ENCODE peak calls at places on chromosome 19, in seven cellular contexts. B, X, J, Y, H, Q and Z are unnamed samples.

GRCh38 chr19:47719047-47719885 is 6.0 kb downstream of the EHD2 start:
- DNase-seq in B (no peak), X (no peak), J (peak), Y (peak), H (no peak), Q (no peak), Z (no peak)

GRCh38 chr19:28429356-28429755 is 783.6 kb downstream of the UQCRFS1 start:
- DNase-seq in B (no peak), X (no peak), J (no peak), Y (no peak), H (no peak), Q (no peak), Z (no peak)

GRCh38 chr19:5585461-5586299 is 17.9 kb upstream of the TINCR start:
- DNase-seq in B (no peak), X (peak), J (no peak), Y (no peak), H (no peak), Q (peak), Z (peak)

GRCh38 chr19:39927076-39927475 is 7.4 kb downstream of the FCGBP start:
- DNase-seq in B (no peak), X (no peak), J (no peak), Y (peak), H (no peak), Q (no peak), Z (no peak)

GRCh38 chr19:15445807-15446376 is 3.9 kb downstream of the WIZ start:
- DNase-seq in B (no peak), X (no peak), J (no peak), Y (no peak), H (no peak), Q (no peak), Z (no peak)

GRCh38 chr19:18439025-18439909 is 1.3 kb upstream of the ISYNA1 start:
- DNase-seq in B (no peak), X (no peak), J (peak), Y (peak), H (no peak), Q (no peak), Z (peak)

GRCh38 chr19:3407556-3408516 is 41.5 kb downstream of the NFIC start:
- DNase-seq in B (no peak), X (no peak), J (peak), Y (peak), H (no peak), Q (no peak), Z (no peak)

GRCh38 chr19:29617336-29618266 is 11.5 kb downstream of the POP4 start:
- DNase-seq in B (no peak), X (no peak), J (no peak), Y (no peak), H (no peak), Q (no peak), Z (no peak)

GRCh38 chr19:48524728-48525127 is 13.1 kb upstream of the LMTK3 start:
- DNase-seq in B (no peak), X (no peak), J (no peak), Y (no peak), H (no peak), Q (no peak), Z (no peak)

GRCh38 chr19:7705387-7706187 is 3.7 kb upstream of the FCER2 start:
- DNase-seq in B (peak), X (no peak), J (no peak), Y (peak), H (peak), Q (peak), Z (no peak)

GRCh38 chr19:45315304-45315703 is 7.4 kb downstream of the CKM start:
- DNase-seq in B (no peak), X (no peak), J (no peak), Y (no peak), H (no peak), Q (no peak), Z (no peak)

GRCh38 chr19:11736696-11737095 is 2.0 kb downstream of the ZNF823 start:
- DNase-seq in B (no peak), X (no peak), J (peak), Y (no peak), H (no peak), Q (no peak), Z (peak)

GRCh38 chr19:30682576-30683536 is 310.7 kb downstream of the ZNF536 start:
- DNase-seq in B (peak), X (peak), J (peak), Y (peak), H (peak), Q (peak), Z (peak)

GRCh38 chr19:33649919-33650305 is 28.2 kb downstream of the CHST8 start:
- DNase-seq in B (no peak), X (no peak), J (no peak), Y (no peak), H (no peak), Q (no peak), Z (no peak)

GRCh38 chr19:39083983-39084731 is at the start of gene ACP7:
- DNase-seq in B (peak), X (no peak), J (no peak), Y (no peak), H (no peak), Q (peak), Z (no peak)

GRCh38 chr19:19064811-19065745 is 1.3 kb downstream of the SLC25A42 start:
- DNase-seq in B (no peak), X (no peak), J (no peak), Y (no peak), H (peak), Q (peak), Z (no peak)

GRCh38 chr19:16067205-16067938 is 8.9 kb upstream of the TPM4 start:
- DNase-seq in B (no peak), X (no peak), J (peak), Y (peak), H (no peak), Q (no peak), Z (no peak)

GRCh38 chr19:39341122-39341719 is 1.0 kb upstream of the SAMD4B start:
- DNase-seq in B (peak), X (peak), J (no peak), Y (peak), H (peak), Q (peak), Z (no peak)

GRCh38 chr19:38888876-38889275 is 10.5 kb downstream of the SIRT2 start:
- DNase-seq in B (no peak), X (no peak), J (no peak), Y (no peak), H (no peak), Q (no peak), Z (no peak)

GRCh38 chr19:35828694-35829301 is 16.2 kb upstream of the PRODH2 start:
- DNase-seq in B (peak), X (peak), J (peak), Y (peak), H (peak), Q (peak), Z (peak)

GRCh38 chr19:5395541-5395940 is 54.9 kb upstream of the PTPRS start:
- DNase-seq in B (no peak), X (no peak), J (no peak), Y (no peak), H (no peak), Q (no peak), Z (no peak)

GRCh38 chr19:53540091-53540490 is 2.1 kb downstream of the ZNF331 start:
- DNase-seq in B (no peak), X (no peak), J (no peak), Y (no peak), H (no peak), Q (no peak), Z (no peak)

GRCh38 chr19:29666634-29667389 is 1.6 kb downstream of the PLEKHF1 start:
- DNase-seq in B (no peak), X (no peak), J (peak), Y (peak), H (peak), Q (peak), Z (peak)

GRCh38 chr19:43956827-43957226 is 5.8 kb downstream of the ZNF221 start:
- DNase-seq in B (no peak), X (no peak), J (no peak), Y (no peak), H (no peak), Q (no peak), Z (no peak)

GRCh38 chr19:15584541-15585115 is 30.4 kb upstream of the CYP4F8 start:
- DNase-seq in B (peak), X (peak), J (peak), Y (peak), H (peak), Q (peak), Z (peak)

GRCh38 chr19:18173572-18174294 is at the start of gene IFI30:
- DNase-seq in B (peak), X (no peak), J (peak), Y (peak), H (peak), Q (peak), Z (peak)

GRCh38 chr19:48639483-48640375 is 2.5 kb upstream of the DBP start:
- DNase-seq in B (no peak), X (no peak), J (no peak), Y (no peak), H (no peak), Q (no peak), Z (no peak)

GRCh38 chr19:49741210-49741844 is 21.8 kb downstream of the TSKS start:
- DNase-seq in B (no peak), X (no peak), J (peak), Y (no peak), H (no peak), Q (no peak), Z (no peak)

GRCh38 chr19:40632311-40633036 is 31.3 kb downstream of the LTBP4 start:
- DNase-seq in B (no peak), X (no peak), J (no peak), Y (no peak), H (no peak), Q (no peak), Z (no peak)

GRCh38 chr19:19468424-19469050 is 46.8 kb downstream of the TSSK6 start:
- DNase-seq in B (no peak), X (no peak), J (peak), Y (no peak), H (no peak), Q (no peak), Z (peak)

GRCh38 chr19:10712041-10712440 is 5.8 kb upstream of the DNM2 start:
- DNase-seq in B (no peak), X (no peak), J (no peak), Y (no peak), H (no peak), Q (no peak), Z (no peak)